ENCODE peak calls at places on chromosomes 11 and 22, in eight cellular contexts. R is heart left ventricle, I is kidney, B is neural progenitor cell, L is HCT116, Y is epithelial cell of proximal tubule, V is astrocyte of the spinal cord, D is HL-60. O is an unnamed sample.

GRCh38 chr11:121767433-121767832 is 314.7 kb upstream of the SORL1-AS1 start:
- DNase-seq in R (no peak), I (no peak), B (no peak), L (no peak), Y (no peak), V (no peak), D (peak; percentile 47), O (no peak)

GRCh38 chr11:128298271-128298670 is 289.1 kb downstream of the ETS1 start:
- DNase-seq in R (no peak), I (no peak), B (no peak), L (no peak), Y (no peak), V (no peak), D (no peak), O (no peak)

GRCh38 chr22:40466976-40467375 is 96.6 kb downstream of the SGSM3 start:
- DNase-seq in R (no peak), I (no peak), B (no peak), L (no peak), Y (no peak), V (no peak), D (no peak), O (no peak)

GRCh38 chr11:75029836-75030631 is 41.3 kb downstream of the NEU3 start:
- DNase-seq in R (no peak), I (no peak), B (no peak), L (no peak), Y (no peak), V (no peak), D (no peak), O (no peak)

GRCh38 chr11:96186806-96187205 is 156.2 kb downstream of the MAML2 start:
- DNase-seq in R (no peak), I (no peak), B (no peak), L (no peak), Y (no peak), V (no peak), D (no peak), O (no peak)

GRCh38 chr11:16956538-16957153 is 57.6 kb downstream of the PLEKHA7 start:
- DNase-seq in R (no peak), I (no peak), B (no peak), L (peak; percentile 21), Y (no peak), V (no peak), D (no peak), O (no peak)

GRCh38 chr22:50118557-50119168 is 28.9 kb downstream of the MOV10L1 start:
- DNase-seq in R (no peak), I (no peak), B (no peak), L (no peak), Y (peak; percentile 18), V (peak; percentile 91), D (no peak), O (peak; percentile 63)

GRCh38 chr22:24994070-24994763 is 41.7 kb downstream of the KIAA1671 start:
- DNase-seq in R (no peak), I (no peak), B (peak; percentile 31), L (peak; percentile 73), Y (no peak), V (peak; percentile 46), D (no peak), O (peak; percentile 46)

GRCh38 chr11:93403930-93404329 is 73.4 kb downstream of the DEUP1 start:
- DNase-seq in R (no peak), I (no peak), B (no peak), L (no peak), Y (no peak), V (no peak), D (no peak), O (no peak)

DNA sequence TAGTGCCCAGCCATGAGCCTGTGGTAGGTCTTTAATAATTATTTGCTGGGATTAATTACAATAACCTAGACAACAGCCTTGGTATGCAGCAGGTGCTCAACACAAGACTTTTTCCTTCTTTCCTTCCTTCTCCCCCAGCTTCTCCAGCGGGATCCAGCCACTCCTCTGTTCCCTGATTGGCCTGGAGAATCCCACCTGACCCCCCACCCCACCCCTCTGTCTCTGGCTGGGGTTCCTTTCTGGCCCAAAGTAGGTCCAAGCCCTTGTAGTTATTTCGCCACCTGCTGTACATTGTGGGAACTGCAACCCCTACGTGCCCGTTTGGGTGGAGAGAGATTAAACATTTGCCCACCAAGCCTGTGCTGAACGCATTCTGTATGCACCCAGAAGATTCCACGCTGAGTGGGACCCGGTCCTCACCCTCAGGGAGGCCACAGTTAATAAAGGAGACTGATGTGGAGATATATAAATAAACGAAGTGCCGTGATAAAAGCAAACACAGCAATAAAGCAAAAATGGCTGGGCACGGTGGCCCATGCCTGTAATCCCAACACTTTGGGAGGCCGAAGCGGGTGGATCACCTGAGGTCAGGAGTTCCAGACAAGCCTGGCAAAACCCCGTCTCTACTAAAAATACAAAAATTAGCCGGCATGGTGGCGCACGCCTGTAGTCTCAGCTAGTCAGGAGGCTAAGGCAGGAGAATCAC is 32.1 kb upstream of the DGKZ start:
- DNase-seq in R (no peak), I (no peak), B (peak; percentile 86), L (peak; percentile 86), Y (no peak), V (peak; percentile 82), D (peak; percentile 75), O (peak; percentile 75)
- TF ChIP-seq CTCF in R (peak; percentile 80), I (peak; percentile 83), B (peak; percentile 98), L (peak; percentile 78), Y (peak; percentile 94), V (peak; percentile 94), D (peak; percentile 95), O (peak; percentile 86)

GRCh38 chr22:27487600-27488450 is 313.7 kb downstream of the MN1 start:
- DNase-seq in R (no peak), I (no peak), B (no peak), L (no peak), Y (no peak), V (peak; percentile 64), D (no peak), O (no peak)
- TF ChIP-seq CTCF in R (no peak), I (no peak), B (no peak), L (no peak), Y (no peak), V (no peak), D (no peak), O (no peak)

GRCh38 chr11:109865558-109866186 is 227.5 kb upstream of the ZC3H12C start:
- DNase-seq in R (no peak), I (peak; percentile 63), B (no peak), L (no peak), Y (no peak), V (no peak), D (no peak), O (no peak)
- TF ChIP-seq CTCF in R (peak; percentile 48), I (no peak), B (peak; percentile 30), L (peak; percentile 57), Y (peak; percentile 31), V (no peak), D (no peak), O (peak; percentile 31)

GRCh38 chr11:19253149-19253540 is 12.4 kb upstream of the E2F8 start:
- DNase-seq in R (no peak), I (no peak), B (no peak), L (no peak), Y (no peak), V (no peak), D (no peak), O (no peak)

GRCh38 chr11:19253817-19254216 is 13.1 kb upstream of the E2F8 start:
- DNase-seq in R (no peak), I (no peak), B (no peak), L (no peak), Y (no peak), V (no peak), D (peak; percentile 41), O (no peak)

GRCh38 chr11:19246816-19247215 is 6.1 kb upstream of the E2F8 start:
- DNase-seq in R (no peak), I (no peak), B (no peak), L (no peak), Y (no peak), V (no peak), D (no peak), O (no peak)

GRCh38 chr11:19252394-19253148 is 11.8 kb upstream of the E2F8 start:
- DNase-seq in R (no peak), I (no peak), B (peak; percentile 52), L (no peak), Y (no peak), V (no peak), D (no peak), O (no peak)

GRCh38 chr11:19251577-19251976 is 10.8 kb upstream of the E2F8 start:
- DNase-seq in R (no peak), I (no peak), B (no peak), L (no peak), Y (no peak), V (no peak), D (no peak), O (no peak)
- TF ChIP-seq CTCF in R (no peak), I (no peak), B (no peak), L (no peak), Y (no peak), V (no peak), D (no peak), O (no peak)

GRCh38 chr22:37549704-37550059 is 10.6 kb upstream of the CDC42EP1 start:
- DNase-seq in R (no peak), I (peak; percentile 87), B (peak; percentile 40), L (no peak), Y (no peak), V (peak; percentile 69), D (no peak), O (peak; percentile 72)
- TF ChIP-seq CTCF in R (no peak), I (no peak), B (peak; percentile 15), L (no peak), Y (peak; percentile 76), V (peak; percentile 52), D (no peak), O (peak; percentile 54)

GRCh38 chr11:94762995-94763394 is 5.2 kb upstream of the AMOTL1 start:
- DNase-seq in R (no peak), I (no peak), B (no peak), L (no peak), Y (no peak), V (no peak), D (no peak), O (no peak)

GRCh38 chr11:94759522-94759921 is 8.6 kb upstream of the AMOTL1 start:
- DNase-seq in R (no peak), I (no peak), B (no peak), L (no peak), Y (no peak), V (no peak), D (no peak), O (no peak)

GRCh38 chr11:94758671-94759070 is 9.5 kb upstream of the AMOTL1 start:
- DNase-seq in R (no peak), I (no peak), B (no peak), L (no peak), Y (no peak), V (no peak), D (no peak), O (no peak)

GRCh38 chr11:94760296-94760695 is 7.9 kb upstream of the AMOTL1 start:
- DNase-seq in R (no peak), I (no peak), B (no peak), L (no peak), Y (no peak), V (no peak), D (no peak), O (no peak)

DNA sequence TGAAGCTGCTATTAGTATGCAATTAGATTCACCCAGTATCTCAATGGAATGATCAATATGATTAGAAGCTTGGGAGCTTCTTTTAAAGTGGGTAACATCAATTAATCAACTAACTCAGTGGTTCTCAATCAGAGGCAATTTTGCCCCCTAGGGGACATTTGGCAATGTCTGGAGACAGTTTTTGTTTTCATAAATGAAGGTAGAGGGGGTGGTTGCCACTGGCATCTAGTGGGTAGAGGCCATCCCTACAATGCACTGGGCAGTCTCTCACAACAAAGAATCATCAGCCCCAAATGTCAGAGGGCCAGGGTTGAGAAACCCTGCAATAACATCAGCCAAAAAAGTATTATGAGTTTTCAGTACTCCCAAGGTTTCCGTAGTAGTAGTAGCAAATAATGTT is 5.9 kb upstream of the AMOTL1 start:
- DNase-seq in R (no peak), I (no peak), B (no peak), L (peak; percentile 34), Y (no peak), V (no peak), D (peak; percentile 3), O (no peak)
- TF ChIP-seq CTCF in R (peak; percentile 38), I (peak; percentile 24), B (peak; percentile 29), L (peak; percentile 98), Y (peak; percentile 84), V (peak; percentile 29), D (no peak), O (peak; percentile 39)

O was measured in AG10803.